ENCODE peak calls at places on chromosomes 12 and 14, in five cellular contexts. One of them, this sample, is unnamed. For H3K36me3, the result is how much of the 10 kb centered on the place peaks cover.

GRCh38 chr12:112714166-112714565 is 77.4 kb upstream of the RPH3A start:
- DNase-seq in stomach: no peak
- DNase-seq in IMR-90: no peak
- DNase-seq in kidney: no peak
- DNase-seq in breast epithelium: no peak
- DNase-seq in this sample: no peak

GRCh38 chr14:72779679-72780078 is 114.2 kb downstream of the DPF3 start:
- DNase-seq in breast epithelium: no peak
- DNase-seq in kidney: no peak
- DNase-seq in stomach: no peak
- DNase-seq in IMR-90: no peak
- DNase-seq in this sample: no peak

GRCh38 chr12:128798543-128799341 is 25.0 kb downstream of the SLC15A4 start:
- DNase-seq in kidney: no peak
- DNase-seq in IMR-90: no peak
- DNase-seq in stomach: no peak
- DNase-seq in breast epithelium: no peak
- DNase-seq in this sample: no peak

GRCh38 chr14:95046711-95047681 is 110.3 kb downstream of the DICER1 start:
- DNase-seq in kidney: peak
- DNase-seq in stomach: peak
- DNase-seq in breast epithelium: peak
- DNase-seq in IMR-90: peak
- DNase-seq in this sample: no peak

GRCh38 chr12:108594-108993 is 42.0 kb downstream of the IQSEC3 start:
- DNase-seq in breast epithelium: no peak
- DNase-seq in stomach: peak
- DNase-seq in IMR-90: no peak
- DNase-seq in kidney: no peak
- DNase-seq in this sample: no peak

GRCh38 chr12:101761347-101761746 is 22.1 kb upstream of the SYCP3 start:
- DNase-seq in IMR-90: peak
- DNase-seq in breast epithelium: no peak
- DNase-seq in stomach: no peak
- DNase-seq in kidney: no peak
- DNase-seq in this sample: peak

GRCh38 chr12:48027183-48028002 is 23.1 kb upstream of the COL2A1 start:
- DNase-seq in breast epithelium: no peak
- DNase-seq in stomach: no peak
- DNase-seq in kidney: no peak
- DNase-seq in IMR-90: no peak
- DNase-seq in this sample: no peak

GRCh38 chr12:131061041-131061806 is 107.5 kb downstream of the ADGRD1 start:
- DNase-seq in breast epithelium: no peak
- DNase-seq in kidney: peak
- DNase-seq in stomach: no peak
- DNase-seq in IMR-90: no peak
- DNase-seq in this sample: no peak

GRCh38 chr12:18430425-18431048 is 169.2 kb downstream of the PIK3C2G start:
- DNase-seq in kidney: no peak
- DNase-seq in stomach: peak
- DNase-seq in breast epithelium: no peak
- DNase-seq in IMR-90: peak
- DNase-seq in this sample: peak

GRCh38 chr14:22112004-22112403 is 438.4 kb upstream of the OR4E1 start:
- DNase-seq in breast epithelium: no peak
- DNase-seq in kidney: no peak
- DNase-seq in IMR-90: no peak
- DNase-seq in stomach: no peak
- DNase-seq in this sample: no peak

GRCh38 chr12:50598321-50598862 is 93.6 kb downstream of the DIP2B start:
- DNase-seq in kidney: no peak
- DNase-seq in stomach: no peak
- DNase-seq in IMR-90: peak
- DNase-seq in breast epithelium: no peak
- DNase-seq in this sample: peak

GRCh38 chr12:52037248-52037861 is 13.9 kb upstream of the NR4A1 start:
- DNase-seq in kidney: peak
- DNase-seq in IMR-90: peak
- DNase-seq in stomach: peak
- DNase-seq in breast epithelium: peak
- DNase-seq in this sample: peak

GRCh38 chr14:63642229-63642611 is 549 bp upstream of the WDR89 start:
- DNase-seq in stomach: peak
- DNase-seq in breast epithelium: peak
- DNase-seq in IMR-90: peak
- DNase-seq in kidney: peak
- DNase-seq in this sample: peak

GRCh38 chr14:88251650-88252049 is 71.4 kb downstream of the KCNK10 start:
- DNase-seq in IMR-90: no peak
- DNase-seq in breast epithelium: no peak
- DNase-seq in stomach: no peak
- DNase-seq in kidney: no peak
- DNase-seq in this sample: no peak

GRCh38 chr14:70882771-70883492 is 24.3 kb upstream of the PCNX1 start:
- DNase-seq in stomach: no peak
- DNase-seq in IMR-90: peak
- DNase-seq in kidney: no peak
- DNase-seq in breast epithelium: no peak
- DNase-seq in this sample: peak

GRCh38 chr14:78335531-78335930 is 165.4 kb downstream of the NRXN3 start:
- DNase-seq in stomach: no peak
- DNase-seq in kidney: no peak
- DNase-seq in breast epithelium: no peak
- DNase-seq in IMR-90: no peak
- DNase-seq in this sample: no peak

GRCh38 chr12:120457133-120457532 is 10.9 kb downstream of the GATC start:
- DNase-seq in breast epithelium: no peak
- DNase-seq in IMR-90: no peak
- DNase-seq in kidney: no peak
- DNase-seq in stomach: no peak
- DNase-seq in this sample: no peak

GRCh38 chr12:20011200-20011599 is 357.1 kb upstream of the PDE3A start:
- DNase-seq in kidney: no peak
- DNase-seq in IMR-90: no peak
- DNase-seq in stomach: no peak
- DNase-seq in breast epithelium: no peak
- DNase-seq in this sample: no peak

GRCh38 chr12:126055521-126055920 is 990.3 kb downstream of the AACS start:
- DNase-seq in stomach: no peak
- DNase-seq in IMR-90: no peak
- DNase-seq in kidney: no peak
- DNase-seq in breast epithelium: no peak
- DNase-seq in this sample: no peak

GRCh38 chr12:76623929-76624328 is 64.4 kb upstream of the OSBPL8 start:
- DNase-seq in IMR-90: peak
- DNase-seq in stomach: no peak
- DNase-seq in kidney: no peak
- DNase-seq in breast epithelium: no peak
- DNase-seq in this sample: no peak

GRCh38 chr14:59632381-59632780 is 55.8 kb upstream of the CCDC175 start:
- DNase-seq in breast epithelium: no peak
- DNase-seq in kidney: no peak
- DNase-seq in IMR-90: peak
- DNase-seq in stomach: peak
- DNase-seq in this sample: peak

DNA sequence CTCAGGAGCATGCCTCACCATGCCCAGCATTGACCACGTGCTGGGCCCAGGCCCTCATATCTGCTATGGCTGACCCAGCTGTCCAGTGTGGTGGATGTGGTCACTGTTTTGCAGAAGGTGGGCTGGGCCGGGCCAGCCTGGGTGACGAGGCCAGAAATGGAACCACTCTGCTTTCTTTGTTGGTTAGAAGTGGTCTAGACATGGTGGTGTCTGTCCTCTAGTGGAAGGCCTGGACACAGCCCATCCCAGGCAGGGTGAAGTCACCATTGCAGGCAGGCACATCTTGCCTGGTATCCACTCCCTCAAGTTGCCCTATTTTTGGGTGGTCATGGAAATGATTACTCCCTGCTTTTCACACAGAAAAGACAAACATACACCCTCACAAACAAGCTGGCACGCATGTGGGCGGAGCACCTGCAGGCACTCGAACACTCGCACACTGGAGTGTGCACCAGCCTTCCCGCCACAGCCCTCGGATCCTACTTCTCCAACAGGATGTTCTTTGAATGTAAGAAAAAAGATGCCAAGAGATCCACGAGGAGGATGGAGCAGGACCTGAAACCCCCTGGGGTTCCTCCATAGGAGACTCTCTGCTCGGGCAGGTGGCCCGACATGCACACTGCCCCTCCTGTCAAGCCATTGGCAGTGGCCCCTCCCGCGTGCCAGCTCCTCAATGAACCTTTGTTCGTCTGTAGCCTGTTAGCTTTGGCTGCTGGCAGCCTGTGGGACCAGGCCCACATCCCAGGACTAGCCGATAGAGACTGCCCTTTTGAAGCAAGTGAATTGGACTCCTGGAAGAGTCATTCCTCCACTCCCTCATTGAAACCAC is 38.4 kb downstream of the MLXIP start:
- DNase-seq in breast epithelium: no peak
- DNase-seq in IMR-90: no peak
- DNase-seq in stomach: peak
- DNase-seq in kidney: peak
- DNase-seq in this sample: no peak
- H3K27ac ChIP-seq in breast epithelium: peak
- H3K27ac ChIP-seq in IMR-90: no peak
- H3K27ac ChIP-seq in stomach: peak
- H3K27ac ChIP-seq in kidney: no peak
- H3K27ac ChIP-seq in this sample: no peak

GRCh38 chr12:27732281-27732680 is 21.6 kb downstream of the MRPS35 start:
- DNase-seq in breast epithelium: no peak
- DNase-seq in stomach: peak
- DNase-seq in IMR-90: no peak
- DNase-seq in kidney: no peak
- DNase-seq in this sample: no peak
- TF ChIP-seq CTCF in breast epithelium: no peak
- TF ChIP-seq CTCF in stomach: no peak
- TF ChIP-seq CTCF in IMR-90: peak
- TF ChIP-seq CTCF in kidney: peak
- TF ChIP-seq CTCF in this sample: peak

GRCh38 chr14:61535470-61535869 is 159.8 kb upstream of the HIF1A start:
- DNase-seq in breast epithelium: no peak
- DNase-seq in kidney: no peak
- DNase-seq in IMR-90: no peak
- DNase-seq in stomach: no peak
- DNase-seq in this sample: no peak

GRCh38 chr14:61535032-61535431 is 160.3 kb upstream of the HIF1A start:
- DNase-seq in IMR-90: peak
- DNase-seq in kidney: no peak
- DNase-seq in stomach: no peak
- DNase-seq in breast epithelium: no peak
- DNase-seq in this sample: no peak

GRCh38 chr14:61531741-61532505 is 163.4 kb upstream of the HIF1A start:
- DNase-seq in stomach: peak
- DNase-seq in kidney: no peak
- DNase-seq in IMR-90: peak
- DNase-seq in breast epithelium: no peak
- DNase-seq in this sample: no peak

GRCh38 chr14:61532818-61533217 is 162.5 kb upstream of the HIF1A start:
- DNase-seq in stomach: no peak
- DNase-seq in kidney: no peak
- DNase-seq in IMR-90: no peak
- DNase-seq in breast epithelium: no peak
- DNase-seq in this sample: no peak

GRCh38 chr14:61533513-61534255 is 161.6 kb upstream of the HIF1A start:
- DNase-seq in breast epithelium: no peak
- DNase-seq in stomach: no peak
- DNase-seq in IMR-90: no peak
- DNase-seq in kidney: no peak
- DNase-seq in this sample: no peak
- H3K36me3 ChIP-seq in breast epithelium: under half
- H3K36me3 ChIP-seq in stomach: under half
- H3K36me3 ChIP-seq in IMR-90: under half
- H3K36me3 ChIP-seq in kidney: under half
- H3K36me3 ChIP-seq in this sample: under half

DNA sequence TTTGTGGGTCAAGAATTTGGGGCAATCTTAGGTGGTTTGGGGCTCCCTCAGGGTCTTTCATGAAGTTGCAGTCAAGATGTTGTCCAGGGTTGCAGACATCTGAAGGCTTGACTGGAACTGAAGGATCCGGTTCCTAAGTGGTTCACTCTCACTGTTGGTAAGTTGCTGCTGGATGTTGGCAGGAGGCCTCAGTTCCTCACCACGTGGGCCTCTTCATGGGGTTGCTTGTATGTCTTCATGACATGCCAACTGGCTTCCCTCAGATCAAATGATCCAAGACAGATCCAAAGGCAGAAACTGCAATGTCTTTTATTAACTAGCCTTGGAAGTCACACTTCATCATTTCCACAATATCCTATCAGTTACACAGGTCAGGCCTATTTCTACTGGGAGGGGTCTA is 49.2 kb downstream of the ARF6 start:
- DNase-seq in stomach: no peak
- DNase-seq in IMR-90: no peak
- DNase-seq in breast epithelium: no peak
- DNase-seq in kidney: no peak
- DNase-seq in this sample: no peak
- H3K27ac ChIP-seq in stomach: no peak
- H3K27ac ChIP-seq in IMR-90: no peak
- H3K27ac ChIP-seq in breast epithelium: no peak
- H3K27ac ChIP-seq in kidney: no peak
- H3K27ac ChIP-seq in this sample: no peak